ENCODE peak calls at places on chromosomes 6 and 20, in seven cellular contexts. F, C, S, K, B, J and N are unnamed samples.

GRCh38 chr20:47271216-47271615 is 85.3 kb downstream of the ZMYND8 start:
- DNase-seq in F (no peak), C (no peak), S (no peak), K (no peak), B (no peak), J (no peak), N (no peak)

GRCh38 chr20:53929974-53930650 is 140.3 kb downstream of the BCAS1 start:
- DNase-seq in F (no peak), C (no peak), S (no peak), K (no peak), B (no peak), J (no peak), N (no peak)

GRCh38 chr20:45019764-45020126 is 53.4 kb downstream of the STK4 start:
- DNase-seq in F (no peak), C (no peak), S (no peak), K (no peak), B (no peak), J (no peak), N (no peak)

GRCh38 chr6:36967301-36967700 is 12.8 kb downstream of the PI16 start:
- DNase-seq in F (no peak), C (no peak), S (no peak), K (no peak), B (no peak), J (no peak), N (no peak)

GRCh38 chr6:111985202-111985731 is 68.6 kb upstream of the CCN6 start:
- DNase-seq in F (no peak), C (peak), S (peak), K (peak), B (no peak), J (no peak), N (peak)

GRCh38 chr20:57437672-57438330 is 46.6 kb downstream of the RBM38 start:
- DNase-seq in F (no peak), C (no peak), S (no peak), K (no peak), B (no peak), J (no peak), N (no peak)

GRCh38 chr6:47146426-47147174 is 104.5 kb upstream of the ADGRF1 start:
- DNase-seq in F (no peak), C (no peak), S (peak), K (no peak), B (no peak), J (no peak), N (no peak)

GRCh38 chr6:28220164-28221133 is 4.6 kb upstream of the ZSCAN9 start:
- DNase-seq in F (no peak), C (no peak), S (no peak), K (no peak), B (no peak), J (no peak), N (no peak)

GRCh38 chr6:106162926-106163325 is 76.8 kb downstream of the PRDM1 start:
- DNase-seq in F (no peak), C (no peak), S (no peak), K (no peak), B (no peak), J (no peak), N (no peak)

GRCh38 chr6:136085370-136086115 is 164.6 kb downstream of the MTFR2 start:
- DNase-seq in F (no peak), C (no peak), S (no peak), K (no peak), B (no peak), J (no peak), N (no peak)

GRCh38 chr6:42260972-42261371 is 43.3 kb upstream of the MRPS10 start:
- DNase-seq in F (no peak), C (no peak), S (no peak), K (peak), B (peak), J (peak), N (no peak)

GRCh38 chr20:45100563-45101245 is at the start of gene KCNS1:
- DNase-seq in F (no peak), C (peak), S (no peak), K (no peak), B (no peak), J (no peak), N (peak)

GRCh38 chr20:46423882-46424482 is 17.6 kb upstream of the ELMO2 start:
- DNase-seq in F (no peak), C (no peak), S (no peak), K (no peak), B (no peak), J (no peak), N (no peak)

GRCh38 chr6:37321101-37321500 is 32.7 kb upstream of the RNF8 start:
- DNase-seq in F (no peak), C (no peak), S (no peak), K (no peak), B (no peak), J (no peak), N (peak)

GRCh38 chr6:119158057-119158848 is 79.8 kb upstream of the FAM184A start:
- DNase-seq in F (no peak), C (no peak), S (no peak), K (no peak), B (no peak), J (no peak), N (no peak)

GRCh38 chr6:136922680-136922996 is 537 bp downstream of the SLC35D3 start:
- DNase-seq in F (no peak), C (no peak), S (no peak), K (peak), B (no peak), J (peak), N (no peak)

GRCh38 chr6:118584906-118585305 is 36.8 kb downstream of the PLN start:
- DNase-seq in F (no peak), C (no peak), S (no peak), K (no peak), B (no peak), J (no peak), N (no peak)

GRCh38 chr6:127893541-127893940 is 7.3 kb downstream of the THEMIS start:
- DNase-seq in F (no peak), C (no peak), S (no peak), K (peak), B (no peak), J (no peak), N (no peak)

GRCh38 chr6:144211160-144211559 is 60.8 kb downstream of the STX11 start:
- DNase-seq in F (no peak), C (no peak), S (no peak), K (no peak), B (no peak), J (no peak), N (no peak)

GRCh38 chr6:112298021-112298745 is 43.8 kb upstream of the LAMA4 start:
- DNase-seq in F (no peak), C (peak), S (peak), K (no peak), B (no peak), J (no peak), N (no peak)

GRCh38 chr6:56842602-56843475 is 112.1 kb upstream of the BEND6 start:
- DNase-seq in F (no peak), C (peak), S (no peak), K (no peak), B (peak), J (no peak), N (no peak)

GRCh38 chr6:35596448-35597442 is 84.0 kb upstream of the TULP1 start:
- DNase-seq in F (no peak), C (peak), S (peak), K (no peak), B (no peak), J (no peak), N (peak)